ENCODE peak calls at places on chromosome 13, in ten cellular contexts. C is caudate nucleus, K is RWPE1, L is brain microvascular endothelial cell, G is cardiac muscle cell, O is pancreas, T is heart right ventricle, V is kidney, B is AG04450, R is dorsolateral prefrontal cortex. Q is an unnamed sample.

GRCh38 chr13:113167575-113167974 is 9.1 kb downstream of the PROZ start:
- DNase-seq in C (no peak), K (no peak), L (no peak), G (no peak), O (no peak), T (no peak), V (no peak), B (no peak), R (no peak), Q (no peak)

GRCh38 chr13:50990540-50991506 is 81.2 kb downstream of the RNASEH2B start:
- DNase-seq in C (no peak), K (no peak), L (peak), G (peak), O (no peak), T (no peak), V (no peak), B (peak), R (peak), Q (no peak)

GRCh38 chr13:98080280-98080679 is 62.6 kb upstream of the FARP1 start:
- DNase-seq in C (no peak), K (no peak), L (no peak), G (no peak), O (no peak), T (no peak), V (no peak), B (no peak), R (no peak), Q (no peak)

GRCh38 chr13:43304945-43305344 is 281.6 kb downstream of the DNAJC15 start:
- DNase-seq in C (no peak), K (no peak), L (no peak), G (no peak), O (no peak), T (no peak), V (no peak), B (no peak), R (no peak), Q (no peak)

GRCh38 chr13:27293051-27293691 is 22.5 kb downstream of the RASL11A start:
- DNase-seq in C (no peak), K (no peak), L (no peak), G (no peak), O (no peak), T (no peak), V (no peak), B (no peak), R (no peak), Q (peak)

GRCh38 chr13:69319659-69320058 is 788.0 kb upstream of the ATXN8OS start:
- DNase-seq in C (no peak), K (no peak), L (no peak), G (no peak), O (no peak), T (no peak), V (no peak), B (no peak), R (no peak), Q (no peak)

GRCh38 chr13:26037302-26037701 is 14.5 kb downstream of the SHISA2 start:
- DNase-seq in C (peak), K (no peak), L (no peak), G (no peak), O (no peak), T (no peak), V (no peak), B (no peak), R (peak), Q (no peak)

GRCh38 chr13:113637262-113638160 is 20.5 kb downstream of the ATP4B start:
- DNase-seq in C (no peak), K (no peak), L (no peak), G (no peak), O (no peak), T (no peak), V (peak), B (no peak), R (no peak), Q (no peak)

GRCh38 chr13:57704031-57704430 is 72.5 kb downstream of the PCDH17 start:
- DNase-seq in C (no peak), K (no peak), L (no peak), G (no peak), O (no peak), T (no peak), V (no peak), B (no peak), R (no peak), Q (no peak)

GRCh38 chr13:92842145-92842544 is 384.5 kb upstream of the GPC6 start:
- DNase-seq in C (no peak), K (no peak), L (peak), G (no peak), O (no peak), T (no peak), V (no peak), B (peak), R (no peak), Q (no peak)

GRCh38 chr13:104014803-104015645 is 948.8 kb upstream of the SLC10A2 start:
- DNase-seq in C (no peak), K (no peak), L (peak), G (no peak), O (no peak), T (no peak), V (no peak), B (no peak), R (no peak), Q (no peak)
- H3K27ac ChIP-seq in C (no peak), K (no peak), L (peak), G (peak), O (no peak), T (no peak), V (no peak), B (no peak), R (no peak), Q (no peak)

GRCh38 chr13:80132741-80133601 is 208.0 kb downstream of the SPRY2 start:
- DNase-seq in C (peak), K (no peak), L (peak), G (peak), O (peak), T (peak), V (peak), B (no peak), R (peak), Q (peak)
- H3K27ac ChIP-seq in C (peak), K (no peak), L (peak), G (peak), O (peak), T (peak), V (peak), B (peak), R (peak), Q (peak)

DNA sequence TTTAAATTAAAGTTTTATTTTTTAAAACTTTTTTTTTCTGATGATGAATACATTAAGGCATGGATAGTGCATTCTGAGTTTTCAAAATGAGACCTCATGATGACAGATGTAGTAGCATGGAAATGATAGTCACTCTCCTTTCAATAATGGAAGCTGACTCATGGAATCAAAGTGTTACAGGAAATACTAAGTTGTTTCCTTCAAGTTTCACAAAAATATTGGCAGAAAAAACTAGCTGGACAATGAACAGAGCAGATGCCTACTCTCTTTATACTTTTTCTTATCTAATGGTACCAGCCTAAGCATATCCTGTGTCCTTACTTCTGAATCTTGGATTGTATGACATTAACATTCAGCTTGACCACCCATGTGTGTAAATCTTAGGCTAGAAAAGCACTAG is 1337.3 kb downstream of the PCDH9 start:
- DNase-seq in C (no peak), K (no peak), L (no peak), G (no peak), O (no peak), T (no peak), V (no peak), B (no peak), R (no peak), Q (no peak)
- H3K27ac ChIP-seq in C (no peak), K (no peak), L (no peak), G (no peak), O (no peak), T (no peak), V (no peak), B (no peak), R (no peak), Q (no peak)

GRCh38 chr13:39655041-39655568 is 357 bp upstream of the COG6 start:
- DNase-seq in C (no peak), K (no peak), L (no peak), G (no peak), O (no peak), T (no peak), V (no peak), B (no peak), R (no peak), Q (no peak)

GRCh38 chr13:39656325-39656677 is 839 bp downstream of the COG6 start:
- DNase-seq in C (no peak), K (no peak), L (no peak), G (no peak), O (no peak), T (no peak), V (no peak), B (no peak), R (no peak), Q (no peak)

DNA sequence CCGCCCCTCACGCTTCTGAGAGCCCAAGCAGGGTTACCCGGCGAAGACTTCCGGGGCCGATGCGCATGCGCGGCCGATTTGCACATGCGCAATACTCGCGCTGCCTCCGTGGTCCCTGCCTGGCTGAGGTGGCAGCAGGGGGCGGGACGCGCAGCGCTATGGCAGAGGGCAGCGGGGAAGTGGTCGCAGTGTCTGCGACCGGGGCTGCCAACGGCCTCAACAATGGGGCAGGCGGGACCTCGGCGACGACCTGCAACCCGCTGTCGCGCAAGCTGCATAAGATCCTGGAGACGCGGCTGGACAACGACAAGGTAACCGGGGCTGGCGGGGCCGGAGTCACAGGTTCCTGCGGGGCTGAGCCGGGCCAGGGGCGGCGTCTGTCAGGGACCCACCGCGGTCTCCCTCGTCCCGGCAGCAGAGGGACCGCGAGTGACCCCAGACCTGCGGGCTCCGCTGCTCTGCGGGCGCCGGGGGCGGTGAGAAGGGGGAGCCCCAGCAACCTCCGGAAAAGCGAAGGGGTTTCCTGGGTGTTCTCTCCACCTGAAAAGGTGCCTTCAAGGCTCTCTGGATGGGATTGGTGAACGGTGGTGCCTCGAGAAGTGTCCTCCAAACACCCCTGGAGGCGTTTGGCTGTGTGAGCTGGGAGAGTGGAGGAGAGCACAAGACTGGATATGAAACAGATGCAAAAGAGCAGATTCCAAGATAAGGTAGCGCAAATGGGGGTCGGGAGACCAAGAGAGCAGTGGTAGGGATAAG is at the start of gene COG6:
- DNase-seq in C (peak), K (peak), L (peak), G (peak), O (peak), T (peak), V (peak), B (peak), R (peak), Q (peak)
- H3K27ac ChIP-seq in C (peak), K (peak), L (peak), G (peak), O (peak), T (no peak), V (peak), B (no peak), R (peak), Q (no peak)

GRCh38 chr13:100438059-100438788 is 150.4 kb downstream of the GGACT start:
- DNase-seq in C (no peak), K (no peak), L (no peak), G (no peak), O (no peak), T (no peak), V (no peak), B (no peak), R (no peak), Q (no peak)

GRCh38 chr13:100442095-100442832 is 146.3 kb downstream of the GGACT start:
- DNase-seq in C (no peak), K (no peak), L (no peak), G (no peak), O (no peak), T (no peak), V (no peak), B (no peak), R (no peak), Q (no peak)

GRCh38 chr13:100443278-100443997 is 145.2 kb downstream of the GGACT start:
- DNase-seq in C (no peak), K (no peak), L (no peak), G (no peak), O (no peak), T (no peak), V (no peak), B (no peak), R (no peak), Q (no peak)

GRCh38 chr13:100439247-100439955 is 149.2 kb downstream of the GGACT start:
- DNase-seq in C (no peak), K (no peak), L (no peak), G (no peak), O (no peak), T (no peak), V (no peak), B (no peak), R (no peak), Q (no peak)

GRCh38 chr13:100440756-100441421 is 147.7 kb downstream of the GGACT start:
- DNase-seq in C (no peak), K (no peak), L (no peak), G (no peak), O (no peak), T (no peak), V (no peak), B (peak), R (no peak), Q (peak)
- H3K27ac ChIP-seq in C (no peak), K (no peak), L (peak), G (no peak), O (no peak), T (no peak), V (no peak), B (no peak), R (no peak), Q (no peak)